ENCODE peak calls at places on chromosomes 3 and 15, in ten cellular contexts. J is H9, O is GM12878, V is fibroblast of lung, C is astrocyte, Z is SK-N-SH, N is K562, H is neural progenitor cell, T is mammary epithelial cell, E is neuronal stem cell. G is an unnamed sample.

GRCh38 chr3:120350431-120350941 is 1.3 kb upstream of the LRRC58 start:
- DNase-seq in T (peak; percentile 35), Z (no peak), N (peak; percentile 30), J (no peak), C (peak; percentile 67), E (no peak), H (no peak), O (no peak), V (peak; percentile 74), G (peak; percentile 84)

GRCh38 chr15:68735610-68736009 is 85.1 kb downstream of the ANP32A start:
- DNase-seq in N (no peak), J (no peak), O (no peak), V (no peak), Z (no peak), C (no peak), H (no peak), E (no peak), T (no peak), G (no peak)

GRCh38 chr15:59160880-59161593 is 45.6 kb upstream of the LDHAL6B start:
- DNase-seq in V (no peak), J (peak; percentile 83), H (peak; percentile 61), Z (peak; percentile 72), O (no peak), T (no peak), C (no peak), N (peak; percentile 50), E (no peak), G (peak; percentile 20)

GRCh38 chr15:70466895-70467529 is 296.3 kb downstream of the UACA start:
- DNase-seq in N (peak; percentile 33), O (no peak), E (peak; percentile 27), V (peak; percentile 58), T (peak; percentile 51), H (peak; percentile 68), Z (peak; percentile 75), J (peak; percentile 79), C (peak; percentile 46), G (peak; percentile 54)

GRCh38 chr3:70729845-70730244 is 417.4 kb upstream of the MDFIC2 start:
- DNase-seq in H (no peak), T (no peak), N (no peak), C (no peak), J (no peak), Z (no peak), V (peak; percentile 8), E (no peak), O (no peak), G (peak; percentile 48)

GRCh38 chr3:146682176-146682575 is 77.0 kb upstream of the PLSCR5 start:
- DNase-seq in C (no peak), J (no peak), O (no peak), V (no peak), T (no peak), E (no peak), N (no peak), H (no peak), Z (no peak), G (peak; percentile 0)

GRCh38 chr15:98754283-98755022 is 106.1 kb downstream of the IGF1R start:
- DNase-seq in H (peak; percentile 74), N (no peak), O (no peak), T (peak; percentile 70), E (peak; percentile 46), J (no peak), Z (no peak), C (peak; percentile 61), V (peak; percentile 65), G (peak; percentile 41)

GRCh38 chr15:100918690-100919480 is at the start of gene LRRK1:
- DNase-seq in O (no peak), J (no peak), V (peak; percentile 61), E (no peak), C (peak; percentile 49), H (peak; percentile 56), N (peak; percentile 65), Z (peak; percentile 83), T (peak; percentile 60), G (peak; percentile 40)

GRCh38 chr3:186239321-186239720 is 122.7 kb downstream of the DGKG start:
- DNase-seq in N (no peak), V (peak; percentile 19), H (peak; percentile 76), Z (no peak), J (peak; percentile 66), O (no peak), E (no peak), C (no peak), T (no peak), G (no peak)

GRCh38 chr3:39383913-39384664 is 919 bp downstream of the SLC25A38 start:
- DNase-seq in N (peak; percentile 99), Z (peak; percentile 98), T (peak; percentile 93), H (peak; percentile 99), E (peak; percentile 93), O (peak; percentile 70), V (peak; percentile 92), C (peak; percentile 83), J (peak; percentile 97), G (peak; percentile 88)
- H3K9ac ChIP-seq in N (peak overlapping the region; percentile 94), Z (peak overlapping the region; percentile 95), T (peak overlapping the region; percentile 92), H (peak overlapping the region; percentile 68), E (peak overlapping the region; percentile 96), O (peak overlapping the region; percentile 83), V (peak overlapping the region; percentile 93), C (peak overlapping the region; percentile 87), J (peak overlapping the region; percentile 85), G (peak overlapping the region; percentile 80)

GRCh38 chr3:140953028-140953960 is 11.7 kb downstream of the SLC25A36 start:
- DNase-seq in O (no peak), C (peak; percentile 78), Z (no peak), V (peak; percentile 80), N (peak; percentile 30), E (no peak), T (peak; percentile 38), H (no peak), J (no peak), G (peak; percentile 81)

GRCh38 chr3:140956058-140956835 is 14.6 kb downstream of the SLC25A36 start:
- DNase-seq in C (no peak), T (no peak), O (no peak), V (no peak), Z (no peak), E (no peak), N (no peak), J (no peak), H (no peak), G (no peak)

GRCh38 chr3:140950154-140950553 is 8.5 kb downstream of the SLC25A36 start:
- DNase-seq in E (no peak), O (no peak), C (no peak), H (no peak), T (no peak), V (no peak), Z (no peak), J (no peak), N (no peak), G (no peak)

GRCh38 chr3:140954576-140954975 is 12.9 kb downstream of the SLC25A36 start:
- DNase-seq in Z (no peak), J (no peak), N (no peak), T (no peak), C (no peak), V (no peak), H (no peak), E (no peak), O (no peak), G (no peak)

GRCh38 chr3:140955645-140956044 is 14.0 kb downstream of the SLC25A36 start:
- DNase-seq in N (no peak), V (no peak), H (no peak), T (no peak), E (no peak), C (no peak), Z (no peak), J (no peak), O (no peak), G (no peak)
- H3K4me2 ChIP-seq in N (no peak overlapping the region), V (no peak overlapping the region), H (no peak overlapping the region), T (no peak overlapping the region), E (no peak overlapping the region), C (no peak overlapping the region), Z (no peak overlapping the region), J (no peak overlapping the region), O (no peak overlapping the region), G (no peak overlapping the region)

DNA sequence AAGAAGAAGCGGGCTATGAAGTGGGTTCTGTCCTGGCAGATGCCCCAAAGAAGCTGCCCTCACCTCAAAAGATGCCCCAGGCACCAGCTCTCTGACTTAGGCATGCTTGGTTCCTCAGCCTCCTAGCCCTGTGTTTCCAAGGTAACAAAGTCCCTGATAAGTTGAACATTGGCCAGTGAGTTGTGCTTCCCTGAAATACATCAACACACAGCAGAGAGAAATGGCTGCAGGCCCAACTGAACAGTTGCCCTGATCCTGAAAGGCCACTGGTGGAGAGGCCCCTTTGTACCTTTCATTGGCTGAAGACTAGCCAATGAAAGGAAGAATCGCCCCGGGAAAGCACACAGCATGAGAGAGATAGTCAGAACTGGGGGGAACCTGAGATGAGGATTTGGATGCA is 169.9 kb upstream of the CTNNB1 start:
- DNase-seq in C (no peak), E (no peak), T (no peak), N (no peak), V (no peak), O (no peak), H (no peak), Z (no peak), J (no peak), G (no peak)
- H3K9ac ChIP-seq in C (no peak overlapping the region), E (no peak overlapping the region), T (no peak overlapping the region), N (no peak overlapping the region), V (no peak overlapping the region), O (no peak overlapping the region), H (no peak overlapping the region), Z (no peak overlapping the region), J (no peak overlapping the region), G (no peak overlapping the region)

DNA sequence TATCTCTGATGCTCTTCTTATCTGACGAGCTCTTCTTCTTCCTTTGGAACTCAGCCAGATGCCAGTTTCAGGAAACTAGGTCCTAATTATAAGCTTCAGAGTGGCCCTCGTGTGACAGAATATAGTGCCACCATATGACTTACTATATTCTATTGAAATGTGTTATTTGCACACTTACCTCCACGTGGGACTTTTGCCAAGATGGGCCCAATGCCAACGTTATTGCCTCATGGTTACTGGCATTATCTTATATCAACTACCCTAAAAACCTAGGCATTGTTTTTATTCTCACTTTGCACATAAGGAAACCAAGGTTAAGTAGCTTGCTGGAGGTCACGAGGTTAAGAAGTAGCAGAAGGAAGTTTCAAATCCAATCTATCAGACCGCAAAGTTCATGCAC is 71.3 kb upstream of the SLCO3A1 start:
- DNase-seq in Z (no peak), T (no peak), N (no peak), J (no peak), C (no peak), E (no peak), O (no peak), H (no peak), V (no peak), G (no peak)
- H3K4me2 ChIP-seq in Z (no peak overlapping the region), T (no peak overlapping the region), N (no peak overlapping the region), J (no peak overlapping the region), C (no peak overlapping the region), E (no peak overlapping the region), O (no peak overlapping the region), H (no peak overlapping the region), V (no peak overlapping the region), G (no peak overlapping the region)

G was measured in IMR-90.